ENCODE peak calls at places on chromosome 21, in ten cellular contexts. N is right cardiac atrium; Q is NCI-H2081; F is epithelial cell of prostate; A is foreskin fibroblast; D is WTC11; M is NCI-H774; K is activated naive CD8-positive, alpha-beta T cell treated with anti-CD3 and anti-CD28 coated beads, Interleukin-2, amount 50 U/mL, for 24 hours; O is effector memory CD4-positive, alpha-beta T cell; J is ureter. P is an unnamed sample.
A peak's percentile ranks its signal among the peaks of the same experiment; 100 is the strongest.

GRCh38 chr21:22898061-22898460 is 1899.9 kb downstream of the NCAM2 start:
- DNase-seq in N (no peak), Q (no peak), F (no peak), A (no peak), D (no peak), M (no peak), K (no peak), O (no peak), J (no peak), P (no peak)

GRCh38 chr21:24716306-24716918 is 890.9 kb downstream of the MRPL39 start:
- DNase-seq in N (no peak), Q (no peak), F (no peak), A (no peak), D (no peak), M (no peak), K (no peak), O (no peak), J (no peak), P (no peak)

GRCh38 chr21:33058468-33059318 is 11.2 kb upstream of the OLIG1 start:
- DNase-seq in N (peak; percentile 43), Q (no peak), F (no peak), A (no peak), D (no peak), M (no peak), K (no peak), O (no peak), J (no peak), P (no peak)

GRCh38 chr21:35150562-35151226 is 101.6 kb upstream of the RUNX1 start:
- DNase-seq in N (no peak), Q (no peak), F (no peak), A (peak; percentile 37), D (no peak), M (no peak), K (no peak), O (no peak), J (no peak), P (peak; percentile 65)

GRCh38 chr21:42356036-42356435 is 5.2 kb upstream of the TFF2 start:
- DNase-seq in N (no peak), Q (no peak), F (no peak), A (no peak), D (no peak), M (no peak), K (no peak), O (no peak), J (no peak), P (no peak)

GRCh38 chr21:42556960-42557359 is 43.3 kb downstream of the SLC37A1 start:
- DNase-seq in N (no peak), Q (no peak), F (no peak), A (no peak), D (peak; percentile 7), M (no peak), K (no peak), O (no peak), J (no peak), P (no peak)

GRCh38 chr21:27269646-27270045 is 302.8 kb upstream of the ADAMTS5 start:
- DNase-seq in N (no peak), Q (no peak), F (peak; percentile 64), A (peak; percentile 87), D (no peak), M (no peak), K (no peak), O (no peak), J (no peak), P (peak; percentile 90)

GRCh38 chr21:32412162-32412997 is at the start of gene EVA1C:
- DNase-seq in N (peak; percentile 84), Q (peak; percentile 60), F (no peak), A (peak; percentile 43), D (peak; percentile 60), M (peak; percentile 57), K (peak; percentile 74), O (peak; percentile 70), J (peak; percentile 75), P (peak; percentile 56)

GRCh38 chr21:14603202-14603601 is 57.1 kb upstream of the SAMSN1 start:
- DNase-seq in N (no peak), Q (no peak), F (peak; percentile 31), A (no peak), D (no peak), M (no peak), K (no peak), O (no peak), J (no peak), P (peak; percentile 59)

GRCh38 chr21:15003463-15004135 is 61.2 kb downstream of the NRIP1 start:
- DNase-seq in N (no peak), Q (peak; percentile 94), F (no peak), A (no peak), D (peak; percentile 30), M (peak; percentile 86), K (no peak), O (no peak), J (no peak), P (no peak)

GRCh38 chr21:18155508-18156193 is 89.0 kb upstream of the CHODL start:
- DNase-seq in N (no peak), Q (no peak), F (no peak), A (no peak), D (no peak), M (no peak), K (no peak), O (no peak), J (no peak), P (no peak)

GRCh38 chr21:38936237-38936636 is 130.5 kb downstream of the ETS2 start:
- DNase-seq in N (no peak), Q (no peak), F (no peak), A (no peak), D (no peak), M (no peak), K (no peak), O (no peak), J (no peak), P (no peak)

GRCh38 chr21:32520885-32521735 is 64.2 kb downstream of the TCP10L start:
- DNase-seq in N (peak; percentile 95), Q (peak; percentile 63), F (no peak), A (peak; percentile 83), D (no peak), M (peak; percentile 19), K (no peak), O (no peak), J (peak; percentile 83), P (peak; percentile 95)

GRCh38 chr21:43585924-43586411 is 73.3 kb downstream of the HSF2BP start:
- DNase-seq in N (peak; percentile 54), Q (no peak), F (peak; percentile 98), A (peak; percentile 97), D (no peak), M (no peak), K (no peak), O (no peak), J (peak; percentile 81), P (peak; percentile 100)

GRCh38 chr21:19507682-19508260 is 1104.2 kb upstream of the TMPRSS15 start:
- DNase-seq in N (no peak), Q (peak; percentile 20), F (no peak), A (no peak), D (no peak), M (no peak), K (no peak), O (no peak), J (no peak), P (no peak)

GRCh38 chr21:45087022-45087823 is 12.8 kb downstream of the ADARB1 start:
- DNase-seq in N (no peak), Q (no peak), F (no peak), A (no peak), D (no peak), M (no peak), K (no peak), O (no peak), J (no peak), P (no peak)

GRCh38 chr21:37368536-37369279 is 2.1 kb downstream of the DYRK1A start:
- DNase-seq in N (no peak), Q (no peak), F (peak; percentile 60), A (peak; percentile 55), D (no peak), M (no peak), K (peak; percentile 16), O (no peak), J (no peak), P (peak; percentile 64)

GRCh38 chr21:44914176-44914874 is 6.4 kb downstream of the ITGB2 start:
- DNase-seq in N (peak; percentile 52), Q (no peak), F (no peak), A (no peak), D (no peak), M (no peak), K (peak; percentile 73), O (peak; percentile 36), J (no peak), P (no peak)

GRCh38 chr21:36584980-36585940 is 105.3 kb upstream of the CLDN14 start:
- DNase-seq in N (no peak), Q (no peak), F (no peak), A (no peak), D (no peak), M (no peak), K (no peak), O (no peak), J (no peak), P (no peak)

GRCh38 chr21:17003221-17003620 is 509.6 kb upstream of the CXADR start:
- DNase-seq in N (no peak), Q (no peak), F (no peak), A (peak; percentile 40), D (no peak), M (no peak), K (no peak), O (no peak), J (no peak), P (peak; percentile 77)

GRCh38 chr21:39966786-39967185 is 99.5 kb downstream of the PCP4 start:
- DNase-seq in N (no peak), Q (no peak), F (no peak), A (no peak), D (no peak), M (no peak), K (no peak), O (no peak), J (no peak), P (no peak)

GRCh38 chr21:27220416-27220815 is 253.5 kb upstream of the ADAMTS5 start:
- DNase-seq in N (no peak), Q (no peak), F (no peak), A (no peak), D (no peak), M (no peak), K (no peak), O (no peak), J (no peak), P (no peak)

GRCh38 chr21:28867401-28867800 is 125.3 kb downstream of the LTN1 start:
- DNase-seq in N (no peak), Q (no peak), F (no peak), A (no peak), D (no peak), M (no peak), K (no peak), O (no peak), J (no peak), P (peak; percentile 40)

GRCh38 chr21:14614287-14614686 is 68.2 kb upstream of the SAMSN1 start:
- DNase-seq in N (no peak), Q (no peak), F (no peak), A (no peak), D (no peak), M (no peak), K (no peak), O (no peak), J (no peak), P (no peak)

GRCh38 chr21:14541840-14542495 is 4.1 kb downstream of the SAMSN1 start:
- DNase-seq in N (no peak), Q (no peak), F (no peak), A (no peak), D (no peak), M (no peak), K (no peak), O (peak; percentile 23), J (no peak), P (no peak)

GRCh38 chr21:31158789-31159581 is 120.7 kb upstream of the KRTAP19-8 start:
- DNase-seq in N (no peak), Q (no peak), F (no peak), A (no peak), D (no peak), M (no peak), K (no peak), O (no peak), J (no peak), P (no peak)

GRCh38 chr21:28827422-28827821 is 165.3 kb downstream of the LTN1 start:
- DNase-seq in N (no peak), Q (no peak), F (no peak), A (peak; percentile 62), D (no peak), M (no peak), K (no peak), O (no peak), J (no peak), P (no peak)

GRCh38 chr21:27423906-27424595 is 457.2 kb upstream of the ADAMTS5 start:
- DNase-seq in N (no peak), Q (no peak), F (no peak), A (peak; percentile 25), D (no peak), M (no peak), K (no peak), O (no peak), J (no peak), P (peak; percentile 86)